ENCODE peak calls at places on chromosomes 7 and 10, in four cellular contexts. C is choroid plexus epithelial cell, P is mesothelial cell of epicardium, H is astrocyte of the spinal cord. O is an unnamed sample.

GRCh38 chr7:8206950-8207349 is 55.0 kb downstream of the ICA1 start:
- DNase-seq in C (no peak), P (no peak), H (no peak), O (no peak)

GRCh38 chr7:65438593-65438992 is 64.9 kb downstream of the ZNF92 start:
- DNase-seq in C (peak; percentile 92), P (no peak), H (peak; percentile 88), O (no peak)

GRCh38 chr7:129741743-129742213 is 130.3 kb downstream of the NRF1 start:
- DNase-seq in C (no peak), P (no peak), H (no peak), O (peak; percentile 33)

GRCh38 chr7:74176555-74176954 is 2.4 kb downstream of the EIF4H start:
- DNase-seq in C (no peak), P (no peak), H (no peak), O (no peak)

GRCh38 chr10:125092564-125093031 is 67.8 kb downstream of the CTBP2 start:
- DNase-seq in C (no peak), P (no peak), H (no peak), O (no peak)

GRCh38 chr10:61271127-61271780 is 181.9 kb downstream of the TMEM26 start:
- DNase-seq in C (peak; percentile 93), P (no peak), H (peak; percentile 76), O (no peak)

GRCh38 chr7:135167360-135167759 is 3.1 kb downstream of the CYREN start:
- DNase-seq in C (no peak), P (no peak), H (no peak), O (no peak)

GRCh38 chr7:155965010-155965409 is 152.7 kb upstream of the SHH start:
- DNase-seq in C (peak; percentile 25), P (no peak), H (peak; percentile 35), O (no peak)

GRCh38 chr10:12042409-12042796 is 206 bp downstream of the UPF2 start:
- DNase-seq in C (peak; percentile 18), P (peak; percentile 33), H (no peak), O (no peak)

GRCh38 chr7:122212754-122213153 is 68.7 kb upstream of the AASS start:
- DNase-seq in C (peak; percentile 34), P (no peak), H (no peak), O (no peak)

GRCh38 chr10:5809541-5810154 is 3.6 kb downstream of the GDI2 start:
- DNase-seq in C (peak; percentile 26), P (no peak), H (no peak), O (no peak)

GRCh38 chr7:95144256-95144655 is 180.1 kb downstream of the PON1 start:
- DNase-seq in C (no peak), P (no peak), H (no peak), O (no peak)

GRCh38 chr10:102434251-102434913 is 2.0 kb upstream of the CUEDC2 start:
- DNase-seq in C (peak; percentile 56), P (no peak), H (no peak), O (no peak)

GRCh38 chr7:25318077-25318476 is 89.8 kb upstream of the NPVF start:
- DNase-seq in C (no peak), P (no peak), H (no peak), O (no peak)
- TF ChIP-seq CTCF in C (no peak), P (no peak), H (no peak), O (no peak)

GRCh38 chr10:103451091-103451801 is 924 bp downstream of the CALHM2 start:
- DNase-seq in C (peak; percentile 17), P (no peak), H (no peak), O (no peak)

GRCh38 chr10:103447187-103447586 is 5.0 kb downstream of the CALHM2 start:
- DNase-seq in C (no peak), P (no peak), H (no peak), O (no peak)

GRCh38 chr10:103449208-103450144 is 2.7 kb downstream of the CALHM2 start:
- DNase-seq in C (no peak), P (no peak), H (no peak), O (no peak)

GRCh38 chr10:103450201-103450695 is 1.9 kb downstream of the CALHM2 start:
- DNase-seq in C (no peak), P (no peak), H (no peak), O (no peak)

GRCh38 chr10:103448751-103449150 is 3.4 kb downstream of the CALHM2 start:
- DNase-seq in C (peak; percentile 81), P (no peak), H (peak; percentile 53), O (no peak)
- TF ChIP-seq CTCF in C (no peak), P (no peak), H (no peak), O (no peak)

DNA sequence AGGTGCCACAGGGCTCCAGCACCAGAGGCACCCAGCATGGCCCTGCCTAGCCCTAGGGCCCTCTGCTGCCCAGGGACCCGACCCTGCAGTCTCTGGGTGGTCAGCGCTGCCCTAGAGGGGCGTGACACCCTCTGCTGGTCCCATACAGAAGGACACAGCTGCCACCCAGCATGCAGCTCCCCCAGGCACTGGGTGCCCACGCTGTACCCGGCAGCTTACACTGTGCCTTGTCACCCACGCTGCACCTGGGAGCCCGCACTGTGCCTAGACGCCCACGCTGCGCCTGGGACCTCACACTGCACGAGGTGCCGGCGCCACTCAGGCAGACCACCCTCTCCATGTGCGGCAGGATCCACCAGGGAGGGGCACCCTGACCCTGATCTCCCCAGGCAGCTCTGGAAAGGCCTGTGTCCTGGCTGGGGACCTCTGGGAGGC is 55.2 kb downstream of the PWWP2B start:
- DNase-seq in C (no peak), P (no peak), H (no peak), O (peak; percentile 16)
- TF ChIP-seq CTCF in C (no peak), P (no peak), H (peak; percentile 16), O (no peak)

DNA sequence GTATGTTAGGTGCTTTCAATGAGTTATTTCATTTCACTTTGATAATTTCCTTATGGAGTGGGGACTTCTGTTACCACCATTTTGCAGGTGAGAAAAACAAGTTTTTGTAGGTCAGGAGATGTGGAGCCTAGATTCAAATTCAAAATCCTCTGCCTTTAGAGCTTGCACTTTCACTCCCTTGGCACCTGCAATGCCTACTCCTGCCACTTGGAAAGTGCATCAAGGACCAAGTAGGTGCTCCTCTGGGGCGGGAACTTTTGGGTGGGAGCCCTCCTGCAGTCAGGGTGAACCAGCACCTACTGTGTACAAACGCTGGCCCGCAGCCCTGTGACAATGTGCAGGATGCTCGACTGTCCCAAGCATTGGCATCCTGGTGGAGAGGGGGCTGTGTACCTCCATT is 199.0 kb downstream of the EMX2 start:
- DNase-seq in C (no peak), P (no peak), H (no peak), O (no peak)
- TF ChIP-seq CTCF in C (peak; percentile 17), P (peak; percentile 58), H (peak; percentile 9), O (peak; percentile 72)

O was measured in glutamatergic neuron.